ENCODE peak calls at places on chromosomes 2 and 18, in five cellular contexts. W is K562, T is H1, E is HepG2, F is GM12878. M is an unnamed sample.

GRCh38 chr2:7809640-7810039 is 872.2 kb upstream of the ID2 start:
- DNase-seq in T (no peak), E (no peak), W (no peak), F (no peak), M (no peak)

GRCh38 chr2:203328735-203329549 is 748 bp downstream of the ABI2 start:
- DNase-seq in F (no peak), T (no peak), E (peak; percentile 20), W (peak; percentile 55), M (peak; percentile 73)

GRCh38 chr2:44833123-44834069 is 108.1 kb upstream of the SIX3 start:
- DNase-seq in E (no peak), T (no peak), W (no peak), F (peak; percentile 86), M (no peak)

GRCh38 chr2:50765146-50765545 is 266.8 kb downstream of the NRXN1 start:
- DNase-seq in E (no peak), F (no peak), T (no peak), W (no peak), M (no peak)

GRCh38 chr2:207330912-207331311 is 165.2 kb upstream of the KLF7 start:
- DNase-seq in F (peak; percentile 97), W (no peak), E (no peak), T (no peak), M (no peak)

GRCh38 chr2:84919885-84920580 is 14.6 kb downstream of the TMSB10 start:
- DNase-seq in E (peak; percentile 95), W (peak; percentile 36), F (no peak), T (no peak), M (no peak)

GRCh38 chr18:79690586-79691482 is 11.2 kb downstream of the CTDP1 start:
- DNase-seq in E (no peak), W (no peak), F (no peak), T (no peak), M (peak; percentile 18)

GRCh38 chr2:227508001-227508400 is 36.0 kb downstream of the AGFG1 start:
- DNase-seq in W (no peak), E (no peak), T (no peak), F (no peak), M (no peak)

GRCh38 chr2:182359027-182360011 is 67.5 kb downstream of the PDE1A start:
- DNase-seq in W (no peak), E (no peak), F (no peak), T (no peak), M (no peak)

GRCh38 chr18:51425889-51426288 is 228.4 kb upstream of the MEX3C start:
- DNase-seq in F (no peak), W (no peak), T (no peak), E (no peak), M (no peak)
- TF ChIP-seq JUND in F (no peak), W (no peak), T (no peak), E (no peak), M (no peak)

DNA sequence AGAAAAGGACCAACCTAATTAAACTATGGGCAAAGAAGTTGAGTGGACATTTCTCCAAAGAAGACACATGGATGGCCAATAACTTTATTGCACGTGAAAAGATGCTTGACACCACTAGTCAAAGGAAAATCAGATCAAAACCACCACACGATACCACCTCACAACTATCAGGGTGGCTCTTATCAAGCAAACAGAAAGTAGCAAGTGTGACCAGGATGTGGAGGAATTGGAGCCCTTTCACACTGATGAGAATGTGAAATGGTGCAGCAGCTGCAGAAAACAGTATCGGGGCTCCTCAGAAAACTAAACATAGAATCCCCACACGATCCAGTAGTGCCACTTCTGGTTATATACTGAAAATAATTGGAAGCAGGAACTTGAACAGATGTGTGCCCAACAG is 72.2 kb upstream of the ALKAL2 start:
- DNase-seq in E (no peak), W (no peak), T (no peak), F (no peak), M (no peak)
- TF ChIP-seq RFX5 in E (no peak), W (no peak), T (no peak), F (no peak), M (no peak)

GRCh38 chr2:96852667-96853066 is 5.1 kb downstream of the ANKRD39 start:
- DNase-seq in F (no peak), T (no peak), E (no peak), W (no peak), M (no peak)
- TF ChIP-seq CHD2 in F (no peak), T (no peak), E (no peak), W (no peak), M (no peak)

DNA sequence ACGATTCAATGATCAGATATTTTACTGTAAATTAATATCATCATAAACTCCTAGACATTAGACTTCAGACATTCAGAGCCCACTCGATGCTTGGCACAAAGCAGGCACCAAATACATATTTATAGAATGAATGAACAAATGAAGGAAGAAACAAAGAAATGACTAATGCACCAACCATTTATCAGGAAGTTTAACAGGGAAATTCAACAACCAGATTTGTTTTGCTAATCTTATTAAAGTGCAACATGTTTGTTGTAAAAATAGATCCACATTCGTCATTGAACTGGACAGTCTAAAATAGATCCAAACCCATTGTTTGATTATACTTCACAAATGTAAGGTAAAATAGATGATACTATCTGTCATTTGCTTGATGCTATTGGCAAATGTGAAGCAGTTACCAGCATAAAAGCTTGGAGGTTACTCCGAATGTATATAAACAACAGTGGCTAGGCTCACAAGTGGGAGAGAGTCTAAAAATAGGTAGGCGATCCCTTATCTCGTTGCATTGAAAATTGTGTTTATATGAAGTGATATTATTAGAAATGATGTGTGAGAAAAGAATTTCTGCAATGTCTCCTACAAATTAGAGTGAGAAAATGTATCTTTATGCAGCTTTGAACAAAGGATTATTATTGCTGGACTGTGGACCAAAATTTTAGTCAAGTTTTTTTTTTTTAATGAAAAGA is 246.2 kb downstream of the NEDD4L start:
- DNase-seq in F (no peak), E (no peak), T (no peak), W (no peak), M (no peak)
- TF ChIP-seq JUND in F (no peak), E (no peak), T (no peak), W (no peak), M (peak; percentile 7)

GRCh38 chr2:101738649-101739048 is 41.1 kb downstream of the MAP4K4 start:
- DNase-seq in F (no peak), W (no peak), E (no peak), T (no peak), M (no peak)

GRCh38 chr2:101744832-101745231 is 47.3 kb downstream of the MAP4K4 start:
- DNase-seq in W (no peak), T (no peak), F (no peak), E (no peak), M (no peak)

GRCh38 chr2:101740555-101740964 is 43.1 kb downstream of the MAP4K4 start:
- DNase-seq in W (no peak), E (peak; percentile 83), T (no peak), F (no peak), M (no peak)

GRCh38 chr2:101743288-101743687 is 45.8 kb downstream of the MAP4K4 start:
- DNase-seq in F (no peak), E (no peak), T (no peak), W (no peak), M (no peak)

GRCh38 chr2:101741775-101742520 is 44.4 kb downstream of the MAP4K4 start:
- DNase-seq in T (no peak), F (no peak), W (no peak), E (no peak), M (no peak)
- TF ChIP-seq RFX5 in T (no peak), F (no peak), W (no peak), E (no peak), M (no peak)

GRCh38 chr18:41530959-41531358 is 424.1 kb upstream of the PIK3C3 start:
- DNase-seq in F (no peak), T (no peak), W (no peak), E (no peak), M (no peak)

GRCh38 chr18:41537666-41538065 is 417.4 kb upstream of the PIK3C3 start:
- DNase-seq in T (no peak), W (no peak), E (no peak), F (no peak), M (no peak)

GRCh38 chr18:41529093-41529492 is 425.9 kb upstream of the PIK3C3 start:
- DNase-seq in F (no peak), E (no peak), T (no peak), W (no peak), M (no peak)

DNA sequence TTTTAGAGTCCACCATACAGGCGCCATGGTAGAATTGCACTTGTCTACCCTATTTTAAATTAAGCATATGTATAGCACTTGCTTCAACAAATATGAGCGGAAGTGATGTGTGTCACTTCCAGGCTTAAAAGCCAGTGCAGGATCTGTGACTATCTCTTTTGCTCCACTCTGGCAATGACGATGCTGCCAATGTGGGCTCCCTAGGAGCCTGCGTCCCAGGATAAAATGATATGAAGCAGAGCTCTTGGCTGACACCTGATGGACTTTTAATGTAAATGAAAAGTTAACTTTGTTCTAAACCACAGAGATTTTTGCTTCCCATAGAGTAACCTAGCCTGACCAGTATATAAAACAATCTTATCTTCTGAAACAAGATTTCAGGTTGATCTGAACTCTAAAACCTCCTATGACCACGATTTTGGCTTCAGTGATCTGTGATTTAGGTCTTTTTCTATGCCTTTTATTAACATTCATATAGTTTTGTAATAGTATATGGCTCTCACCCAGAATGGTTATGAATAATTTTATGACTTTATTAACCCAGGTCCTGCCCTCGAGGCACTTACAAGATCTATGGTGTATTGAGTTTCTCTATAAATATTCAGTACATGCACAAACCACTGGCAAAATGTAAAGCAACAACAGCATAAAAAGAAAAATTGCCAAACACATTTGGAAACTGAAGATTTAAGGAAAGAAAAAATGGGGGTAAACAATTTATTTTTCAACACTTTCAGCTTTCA is 422.5 kb upstream of the PIK3C3 start:
- DNase-seq in E (no peak), T (no peak), F (no peak), W (no peak), M (no peak)
- TF ChIP-seq CHD2 in E (no peak), T (no peak), F (no peak), W (no peak), M (no peak)

DNA sequence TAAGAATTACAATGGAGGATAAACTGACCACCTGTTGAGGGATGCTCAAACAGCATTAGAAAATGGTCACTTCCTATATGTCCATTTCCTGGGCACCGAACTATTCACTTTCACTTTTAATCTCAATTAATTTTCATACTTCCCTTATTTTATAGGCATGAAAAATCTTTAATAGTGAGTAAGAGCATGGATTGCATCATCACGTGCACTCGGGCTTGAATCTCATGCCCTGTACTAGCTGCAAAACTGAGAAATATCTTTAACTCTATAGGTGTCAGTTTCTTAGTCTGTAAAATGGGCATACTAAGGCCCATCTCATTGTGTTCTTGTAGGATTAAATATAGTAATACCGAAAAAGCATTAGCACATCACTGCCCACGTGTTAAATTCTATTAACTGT is 183.9 kb upstream of the FIGN start:
- DNase-seq in E (no peak), W (no peak), F (no peak), T (no peak), M (no peak)
- TF ChIP-seq JUND in E (no peak), W (no peak), F (no peak), T (no peak), M (no peak)

M was measured in SK-N-SH.